ENCODE peak calls at places on chromosomes 3 and 15, in eight cellular contexts. E is hepatocyte; J is HepG2; V is sigmoid colon; I is tibial nerve; B is CD8-positive, alpha-beta T cell; H is neuronal stem cell; K is upper lobe of left lung. G is an unnamed sample.
A peak's percentile ranks its signal among the peaks of the same experiment; 100 is the strongest.

GRCh38 chr3:112604536-112604935 is 36.4 kb downstream of the CCDC80 start:
- DNase-seq in E (no peak), B (no peak), I (no peak), J (no peak), V (no peak), K (no peak), H (no peak), G (no peak)

GRCh38 chr3:99536555-99537314 is 101.7 kb upstream of the COL8A1 start:
- DNase-seq in H (no peak), J (no peak), K (no peak), V (no peak), B (no peak), I (no peak), E (no peak), G (no peak)

GRCh38 chr3:11154953-11155325 is 646 bp downstream of the HRH1 start:
- DNase-seq in I (no peak), B (no peak), J (no peak), K (peak; percentile 47), H (no peak), V (no peak), E (peak; percentile 27), G (peak; percentile 77)

GRCh38 chr3:151276038-151277027 is 2.0 kb downstream of the P2RY14 start:
- DNase-seq in H (no peak), E (no peak), K (no peak), B (no peak), J (no peak), I (no peak), V (no peak), G (no peak)

GRCh38 chr3:43161684-43162512 is 56.0 kb upstream of the POMGNT2 start:
- DNase-seq in H (no peak), K (no peak), I (no peak), V (no peak), B (no peak), E (peak; percentile 56), J (peak; percentile 24), G (peak; percentile 25)

GRCh38 chr15:64527263-64527984 is 67.0 kb downstream of the ZNF609 start:
- DNase-seq in H (no peak), J (no peak), K (no peak), B (no peak), I (no peak), E (no peak), V (no peak), G (no peak)

GRCh38 chr3:16476636-16477035 is 36.9 kb downstream of the RFTN1 start:
- DNase-seq in V (no peak), I (no peak), E (peak; percentile 51), K (no peak), J (no peak), H (no peak), B (no peak), G (no peak)

GRCh38 chr15:74725845-74726773 is 781 bp upstream of the CYP1A1 start:
- DNase-seq in H (peak; percentile 57), J (peak; percentile 46), V (no peak), K (peak; percentile 92), I (no peak), E (peak; percentile 88), B (peak; percentile 32), G (peak; percentile 90)

GRCh38 chr15:101625980-101626379 is 26.2 kb downstream of the TM2D3 start:
- DNase-seq in J (no peak), H (no peak), K (no peak), I (no peak), E (no peak), V (no peak), B (no peak), G (no peak)

GRCh38 chr3:49703443-49703927 is 14.1 kb downstream of the RNF123 start:
- DNase-seq in H (peak; percentile 45), V (peak; percentile 80), I (peak; percentile 38), J (peak; percentile 60), E (peak; percentile 74), K (no peak), B (peak; percentile 39), G (peak; percentile 97)

GRCh38 chr3:632571-633170 is 436.1 kb downstream of the CHL1 start:
- DNase-seq in J (peak; percentile 32), V (no peak), I (peak; percentile 41), H (peak; percentile 77), B (no peak), K (no peak), E (peak; percentile 81), G (peak; percentile 1)

GRCh38 chr3:21042184-21042583 is 708.8 kb downstream of the ZNF385D start:
- DNase-seq in B (no peak), K (no peak), I (no peak), H (no peak), V (no peak), J (no peak), E (no peak), G (no peak)

GRCh38 chr15:76999996-77000395 is 5.1 kb downstream of the PSTPIP1 start:
- DNase-seq in B (no peak), H (no peak), E (no peak), I (no peak), K (no peak), J (no peak), V (no peak), G (no peak)

GRCh38 chr15:49984436-49984835 is 134.6 kb downstream of the ATP8B4 start:
- DNase-seq in K (no peak), V (no peak), I (no peak), H (no peak), B (no peak), J (no peak), E (no peak), G (no peak)

GRCh38 chr3:72338082-72338941 is 509.9 kb downstream of the SHQ1 start:
- DNase-seq in E (no peak), H (no peak), B (no peak), V (no peak), I (no peak), J (no peak), K (no peak), G (no peak)

GRCh38 chr3:160564949-160565441 is 376 bp downstream of the KPNA4 start:
- DNase-seq in V (peak; percentile 83), H (peak; percentile 61), E (peak; percentile 88), K (no peak), J (peak; percentile 28), I (no peak), B (peak; percentile 36), G (peak; percentile 81)

GRCh38 chr3:152364237-152364636 is 95.5 kb downstream of the MBNL1 start:
- DNase-seq in J (peak; percentile 7), B (no peak), H (no peak), E (no peak), V (no peak), I (no peak), K (no peak), G (no peak)
- H3K36me3 ChIP-seq in J (no peaks in the 10 kb centered on the region), B (peaks cover 3% of the 10 kb centered on the region), H (no peaks in the 10 kb centered on the region), E (no peaks in the 10 kb centered on the region), V (no peaks in the 10 kb centered on the region), I (no peaks in the 10 kb centered on the region), K (no peaks in the 10 kb centered on the region), G (no peaks in the 10 kb centered on the region)

DNA sequence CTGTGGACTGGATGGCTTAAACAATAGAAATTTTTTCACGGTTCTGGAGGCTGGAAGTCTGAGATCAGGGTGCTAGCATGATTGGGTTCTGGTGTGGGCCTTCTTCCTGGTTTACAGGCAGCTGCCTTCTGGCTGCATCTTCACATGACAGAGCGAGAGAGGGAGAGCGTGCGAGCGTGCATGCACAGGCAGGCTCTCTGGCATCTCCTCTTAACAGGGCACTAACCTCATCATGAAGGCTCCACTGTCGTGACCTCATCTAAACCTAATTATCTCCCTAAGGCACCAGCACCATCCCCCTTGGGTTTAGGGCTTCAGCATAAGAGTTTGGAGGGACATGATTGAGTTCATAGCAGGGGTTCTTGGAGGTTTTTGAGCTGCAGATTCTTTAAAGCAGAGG is 292.0 kb upstream of the C2CD4B start:
- DNase-seq in J (no peak), E (no peak), I (no peak), V (peak; percentile 63), H (no peak), K (no peak), B (no peak), G (no peak)
- H3K36me3 ChIP-seq in J (no peaks in the 10 kb centered on the region), E (no peaks in the 10 kb centered on the region), I (no peaks in the 10 kb centered on the region), V (no peaks in the 10 kb centered on the region), H (no peaks in the 10 kb centered on the region), K (no peaks in the 10 kb centered on the region), B (no peaks in the 10 kb centered on the region), G (no peaks in the 10 kb centered on the region)

GRCh38 chr3:127033171-127033570 is 50.3 kb downstream of the PLXNA1 start:
- DNase-seq in B (no peak), H (no peak), V (no peak), K (peak; percentile 46), J (no peak), E (no peak), I (no peak), G (no peak)
- H3K36me3 ChIP-seq in B (no peaks in the 10 kb centered on the region), H (peaks cover 76% of the 10 kb centered on the region), V (peaks cover 64% of the 10 kb centered on the region), K (peaks cover 5% of the 10 kb centered on the region), J (peaks cover 14% of the 10 kb centered on the region), E (no peaks in the 10 kb centered on the region), I (no peaks in the 10 kb centered on the region), G (peaks cover 14% of the 10 kb centered on the region)

DNA sequence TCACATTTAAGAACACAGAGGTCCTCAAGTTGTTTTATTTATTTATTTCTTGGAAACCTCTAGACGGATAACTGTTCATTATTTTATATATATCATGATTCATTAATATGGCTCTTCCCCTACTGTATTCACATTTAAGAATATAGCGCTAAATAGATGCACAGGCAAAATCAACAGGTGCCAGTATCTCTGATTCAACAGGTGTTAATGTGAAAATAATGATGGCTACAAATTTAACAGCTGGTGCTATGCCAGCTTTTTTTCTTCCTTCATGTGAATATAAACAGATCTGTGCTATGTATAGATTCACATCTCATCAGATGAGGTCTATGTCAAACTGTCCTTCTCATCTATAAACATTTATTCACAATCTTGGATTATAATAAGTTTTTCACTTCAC is 218.5 kb upstream of the NR2F2 start:
- DNase-seq in H (no peak), B (no peak), I (no peak), V (no peak), E (no peak), J (no peak), K (no peak), G (no peak)
- H3K36me3 ChIP-seq in H (no peaks in the 10 kb centered on the region), B (no peaks in the 10 kb centered on the region), I (no peaks in the 10 kb centered on the region), V (no peaks in the 10 kb centered on the region), E (no peaks in the 10 kb centered on the region), J (no peaks in the 10 kb centered on the region), K (no peaks in the 10 kb centered on the region), G (no peaks in the 10 kb centered on the region)

GRCh38 chr15:39587910-39588530 is 7.1 kb downstream of the THBS1 start:
- DNase-seq in K (peak; percentile 22), I (no peak), J (no peak), V (no peak), H (no peak), B (no peak), E (no peak), G (no peak)

GRCh38 chr15:39589815-39590644 is 9.2 kb downstream of the THBS1 start:
- DNase-seq in B (no peak), E (no peak), H (no peak), K (peak; percentile 40), J (no peak), I (no peak), V (peak; percentile 66), G (no peak)

GRCh38 chr15:39587291-39587909 is 6.5 kb downstream of the THBS1 start:
- DNase-seq in E (no peak), H (no peak), V (no peak), I (no peak), J (no peak), K (peak; percentile 82), B (no peak), G (no peak)

GRCh38 chr15:39588531-39589192 is 7.8 kb downstream of the THBS1 start:
- DNase-seq in J (no peak), H (no peak), E (no peak), K (no peak), I (no peak), V (no peak), B (no peak), G (no peak)

GRCh38 chr15:39589193-39589814 is 8.4 kb downstream of the THBS1 start:
- DNase-seq in K (peak; percentile 58), J (no peak), B (no peak), H (no peak), I (no peak), E (no peak), V (no peak), G (no peak)
- H3K36me3 ChIP-seq in K (peaks cover 8% of the 10 kb centered on the region), J (peaks cover 48% of the 10 kb centered on the region), B (no peaks in the 10 kb centered on the region), H (peaks cover 100% of the 10 kb centered on the region), I (peaks cover 7% of the 10 kb centered on the region), E (no peaks in the 10 kb centered on the region), V (peaks cover 100% of the 10 kb centered on the region), G (peaks cover 66% of the 10 kb centered on the region)

G was measured in H7.